ENCODE peak calls at places on chromosomes 6 and 20, in four cellular contexts. T is HCT116, E is K562, G is HepG2. S is an unnamed sample.

GRCh38 chr20:32010666-32011065 is 428 bp downstream of the CCM2L start:
- DNase-seq in T (no peak), E (no peak), G (no peak), S (no peak)

GRCh38 chr6:53830356-53830755 is 35.6 kb downstream of the LRRC1 start:
- DNase-seq in T (no peak), E (no peak), G (no peak), S (no peak)

GRCh38 chr20:478010-478948 is 15.9 kb upstream of the TBC1D20 start:
- DNase-seq in T (no peak), E (no peak), G (peak), S (no peak)

GRCh38 chr6:36244641-36245280 is 25.1 kb upstream of the PNPLA1 start:
- DNase-seq in T (peak), E (no peak), G (peak), S (no peak)

GRCh38 chr6:10412948-10413849 is 1.7 kb downstream of the TFAP2A start:
- DNase-seq in T (no peak), E (no peak), G (no peak), S (no peak)

GRCh38 chr6:53715434-53715833 is 49.9 kb upstream of the KLHL31 start:
- DNase-seq in T (no peak), E (no peak), G (no peak), S (no peak)

GRCh38 chr6:105458061-105458460 is 55.2 kb upstream of the PREP start:
- DNase-seq in T (no peak), E (no peak), G (no peak), S (no peak)

GRCh38 chr20:10476319-10476724 is 41.2 kb downstream of the SLX4IP start:
- DNase-seq in T (no peak), E (peak), G (no peak), S (no peak)

GRCh38 chr6:157380458-157380778 is 572 bp upstream of the ZDHHC14 start:
- DNase-seq in T (no peak), E (no peak), G (no peak), S (no peak)

GRCh38 chr6:116277124-116277523 is 2.6 kb downstream of the TSPYL1 start:
- DNase-seq in T (no peak), E (peak), G (no peak), S (no peak)

GRCh38 chr6:32148289-32148688 is 3.5 kb downstream of the PRRT1 start:
- DNase-seq in T (no peak), E (no peak), G (no peak), S (no peak)

GRCh38 chr6:161048636-161049035 is 57.1 kb downstream of the MAP3K4 start:
- DNase-seq in T (no peak), E (no peak), G (no peak), S (no peak)

GRCh38 chr6:159053781-159054398 is 9.1 kb upstream of the TAGAP start:
- DNase-seq in T (no peak), E (no peak), G (no peak), S (no peak)
- TF ChIP-seq SIN3A in T (no peak), E (no peak), G (no peak), S (no peak)

DNA sequence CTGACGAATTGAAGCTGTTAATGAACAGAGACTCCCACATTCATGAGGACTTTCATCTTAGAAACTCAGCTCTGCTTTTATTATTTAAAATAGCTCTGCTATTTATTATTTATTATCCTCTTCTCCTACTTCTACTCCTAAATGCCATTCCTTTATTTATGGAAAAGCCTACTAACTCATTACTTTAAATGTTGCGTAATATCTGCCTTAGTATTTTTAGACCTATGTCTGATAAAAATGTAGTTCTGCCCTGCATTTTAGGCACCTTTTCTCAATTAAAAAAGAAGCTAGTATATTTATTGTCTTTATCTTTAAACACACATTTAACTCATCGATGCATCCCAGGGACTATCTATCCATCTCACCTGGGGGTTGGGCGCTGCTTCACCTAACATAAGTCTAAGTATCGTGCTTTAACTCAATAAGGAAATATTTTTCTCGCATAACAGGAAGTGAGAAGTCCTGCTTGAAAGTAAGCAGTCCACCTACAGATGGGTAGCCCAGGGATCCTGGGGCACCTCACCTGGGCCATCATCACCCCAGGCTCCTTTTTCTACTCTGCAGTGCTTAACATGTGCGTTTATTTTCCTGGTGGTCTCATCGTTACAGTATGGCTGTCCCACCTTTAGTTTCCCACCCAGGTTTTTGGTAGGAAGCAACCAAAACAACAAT is 31.3 kb upstream of the FAM184A start:
- DNase-seq in T (no peak), E (no peak), G (no peak), S (no peak)
- TF ChIP-seq TCF7L2 in T (no peak), E (no peak), G (no peak), S (no peak)

GRCh38 chr20:64161595-64162238 is 2.5 kb upstream of the MYT1 start:
- DNase-seq in T (no peak), E (peak), G (peak), S (no peak)
- TF ChIP-seq SIN3A in T (no peak), E (peak), G (peak), S (no peak)

DNA sequence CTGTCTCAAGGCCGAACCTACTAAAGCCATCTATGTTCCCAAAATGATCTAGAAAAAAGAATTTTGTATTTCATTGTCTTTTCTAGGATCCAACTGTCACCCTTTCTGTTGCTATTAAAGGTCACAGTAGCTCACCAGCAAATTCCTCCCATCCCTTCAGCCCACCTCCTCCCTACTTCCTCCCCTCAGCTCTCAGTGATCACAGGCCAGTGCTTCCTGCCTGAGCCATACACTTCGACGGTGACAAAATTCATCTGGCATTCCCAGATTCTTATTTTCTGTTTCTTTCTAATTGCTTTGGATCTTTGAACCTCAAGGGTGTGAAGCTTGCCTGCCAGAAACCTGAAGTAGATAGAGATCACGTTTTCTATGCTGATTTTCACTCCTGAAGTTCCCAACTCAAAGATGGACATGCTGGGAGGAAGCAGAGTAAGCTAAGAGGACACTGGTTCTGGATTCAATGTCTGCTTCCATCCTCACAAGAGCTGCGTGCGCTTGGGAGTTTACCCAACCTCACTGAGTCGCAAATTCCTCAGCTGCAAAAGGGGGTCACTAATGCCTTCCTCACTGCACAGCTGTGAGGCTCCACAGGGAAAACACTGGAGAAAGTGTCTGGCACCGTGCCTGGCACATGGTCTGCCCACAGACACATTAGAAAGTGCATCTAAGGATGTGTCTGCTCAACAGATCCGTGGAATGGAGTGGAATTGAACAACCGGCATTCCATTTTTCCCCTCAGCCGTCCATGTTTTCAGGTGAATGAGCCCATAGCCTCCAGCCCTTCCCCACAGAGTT is 34.5 kb downstream of the MDGA1 start:
- DNase-seq in T (no peak), E (no peak), G (no peak), S (no peak)
- TF ChIP-seq TCF7L2 in T (no peak), E (no peak), G (no peak), S (no peak)

GRCh38 chr6:144012534-144012933 is 4.5 kb upstream of the PLAGL1 start:
- DNase-seq in T (no peak), E (no peak), G (no peak), S (no peak)

GRCh38 chr6:144007779-144008500 is at the start of gene PLAGL1:
- DNase-seq in T (peak), E (peak), G (peak), S (no peak)

GRCh38 chr6:144006731-144007454 is 1.2 kb downstream of the PLAGL1 start:
- DNase-seq in T (peak), E (peak), G (no peak), S (no peak)

GRCh38 chr6:144007455-144007778 is 642 bp downstream of the PLAGL1 start:
- DNase-seq in T (no peak), E (no peak), G (no peak), S (no peak)

GRCh38 chr6:144008501-144009245 is 614 bp upstream of the PLAGL1 start:
- DNase-seq in T (no peak), E (no peak), G (no peak), S (no peak)
- TF ChIP-seq SIN3A in T (no peak), E (no peak), G (no peak), S (no peak)

GRCh38 chr20:62899633-62900051 is 26.7 kb downstream of the DIDO1 start:
- DNase-seq in T (no peak), E (no peak), G (peak), S (no peak)
- TF ChIP-seq TCF7L2 in T (no peak), E (no peak), G (no peak), S (no peak)

S was measured in Panc1.